ENCODE peak calls at places on chromosomes 2 and 18, in ten cellular contexts. P is AG09309, X is osteocyte, R is endothelial cell, I is Peyer's patch, W is breast epithelium, Y is WERI-Rb-1, E is uterus, T is tibial nerve, F is kidney epithelial cell. M is an unnamed sample.

GRCh38 chr2:189297446-189297845 is 117.9 kb upstream of the COL5A2 start:
- DNase-seq in P (peak), X (no peak), R (no peak), I (no peak), W (no peak), Y (no peak), E (no peak), T (no peak), F (peak), M (no peak)

GRCh38 chr2:152240559-152241231 is 65.1 kb upstream of the STAM2 start:
- DNase-seq in P (no peak), X (no peak), R (no peak), I (no peak), W (no peak), Y (no peak), E (no peak), T (no peak), F (no peak), M (peak)

GRCh38 chr2:229511524-229511923 is 202.8 kb downstream of the DNER start:
- DNase-seq in P (no peak), X (no peak), R (no peak), I (no peak), W (no peak), Y (no peak), E (no peak), T (no peak), F (no peak), M (no peak)

GRCh38 chr2:241895732-241896641 is 26.5 kb downstream of the RTP5 start:
- DNase-seq in P (no peak), X (no peak), R (peak), I (no peak), W (peak), Y (peak), E (peak), T (peak), F (no peak), M (no peak)

GRCh38 chr2:96391153-96391827 is 55.7 kb downstream of the NCAPH start:
- DNase-seq in P (no peak), X (no peak), R (no peak), I (no peak), W (no peak), Y (no peak), E (no peak), T (no peak), F (no peak), M (no peak)

GRCh38 chr2:46800218-46800617 is 115.4 kb downstream of the MCFD2 start:
- DNase-seq in P (no peak), X (no peak), R (no peak), I (no peak), W (no peak), Y (no peak), E (no peak), T (no peak), F (no peak), M (no peak)

GRCh38 chr2:121073320-121074210 is 211.4 kb downstream of the TFCP2L1 start:
- DNase-seq in P (no peak), X (no peak), R (no peak), I (no peak), W (no peak), Y (no peak), E (no peak), T (no peak), F (no peak), M (no peak)

GRCh38 chr2:100042559-100042958 is 99.8 kb downstream of the AFF3 start:
- DNase-seq in P (no peak), X (no peak), R (no peak), I (no peak), W (no peak), Y (no peak), E (no peak), T (no peak), F (no peak), M (no peak)

GRCh38 chr2:219386532-219387280 is 1.0 kb downstream of the DNPEP start:
- DNase-seq in P (no peak), X (no peak), R (no peak), I (no peak), W (no peak), Y (no peak), E (no peak), T (no peak), F (no peak), M (no peak)

GRCh38 chr2:224922142-224922727 is 120.0 kb downstream of the DOCK10 start:
- DNase-seq in P (no peak), X (no peak), R (no peak), I (peak), W (no peak), Y (no peak), E (no peak), T (no peak), F (no peak), M (no peak)

DNA sequence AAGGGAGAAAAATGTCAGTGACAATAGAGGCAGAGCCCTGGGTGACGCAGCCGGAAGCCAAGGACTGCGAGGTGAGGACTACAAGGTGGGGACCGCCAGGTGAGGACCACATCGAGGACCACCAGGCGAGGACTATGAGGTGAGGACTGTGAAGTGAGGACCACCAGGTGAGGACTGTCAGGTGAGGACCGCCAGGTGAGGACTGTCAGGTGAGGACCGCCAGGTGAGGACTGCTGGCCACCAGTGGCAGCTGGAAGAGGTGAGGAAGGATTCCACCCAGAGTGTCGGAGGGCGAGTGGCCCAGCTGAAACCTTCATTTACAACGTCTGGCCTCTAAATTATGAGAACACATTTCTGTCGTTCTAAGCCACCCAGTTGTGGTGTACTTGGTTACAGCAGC is 41.6 kb downstream of the CYB5A start:
- DNase-seq in P (no peak), X (no peak), R (no peak), I (no peak), W (no peak), Y (no peak), E (no peak), T (no peak), F (no peak), M (no peak)
- TF ChIP-seq CTCF in P (no peak), X (no peak), R (no peak), I (no peak), W (no peak), Y (no peak), E (no peak), T (no peak), F (no peak), M (no peak)

DNA sequence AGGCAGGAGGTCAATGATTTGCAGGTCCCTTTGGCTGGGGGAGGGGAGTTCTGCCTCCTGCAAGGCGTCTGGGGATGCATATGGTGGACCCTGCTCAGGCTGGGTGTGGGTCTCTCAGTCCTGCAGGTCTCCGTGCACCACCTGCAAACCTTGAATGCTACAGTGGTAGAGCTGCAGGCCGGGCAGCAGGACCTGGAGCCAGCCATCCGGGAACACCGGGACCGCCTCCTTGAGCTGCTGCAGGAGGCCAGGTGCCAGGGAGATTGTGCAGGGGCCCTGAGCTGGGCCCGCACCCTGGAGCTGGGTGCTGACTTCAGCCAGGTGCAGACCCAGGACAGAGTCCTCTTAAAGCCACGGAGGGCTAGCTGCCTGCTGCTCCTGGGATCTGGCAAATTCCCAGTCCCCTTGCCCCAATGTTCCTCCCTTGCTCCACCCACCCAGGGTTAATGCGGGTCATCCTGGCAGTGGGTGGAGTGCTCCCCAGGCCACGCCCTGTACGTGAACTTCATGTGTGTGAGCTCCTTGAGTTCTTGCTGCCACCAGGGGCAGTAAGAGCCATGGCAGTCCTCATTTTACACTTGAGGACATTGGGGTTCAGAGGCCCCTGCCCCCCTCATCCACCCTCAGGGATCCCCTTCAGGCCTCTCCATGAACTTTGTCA is 3.1 kb downstream of the PROM2 start:
- DNase-seq in P (no peak), X (no peak), R (no peak), I (no peak), W (no peak), Y (peak), E (no peak), T (no peak), F (no peak), M (peak)
- TF ChIP-seq CTCF in P (no peak), X (no peak), R (no peak), I (peak), W (peak), Y (peak), E (no peak), T (no peak), F (peak), M (peak)

GRCh38 chr2:125855204-125855603 is 800.8 kb upstream of the GYPC start:
- DNase-seq in P (no peak), X (no peak), R (no peak), I (no peak), W (no peak), Y (no peak), E (no peak), T (no peak), F (no peak), M (no peak)

GRCh38 chr2:125858366-125858765 is 797.6 kb upstream of the GYPC start:
- DNase-seq in P (no peak), X (no peak), R (no peak), I (no peak), W (no peak), Y (no peak), E (no peak), T (no peak), F (no peak), M (no peak)

DNA sequence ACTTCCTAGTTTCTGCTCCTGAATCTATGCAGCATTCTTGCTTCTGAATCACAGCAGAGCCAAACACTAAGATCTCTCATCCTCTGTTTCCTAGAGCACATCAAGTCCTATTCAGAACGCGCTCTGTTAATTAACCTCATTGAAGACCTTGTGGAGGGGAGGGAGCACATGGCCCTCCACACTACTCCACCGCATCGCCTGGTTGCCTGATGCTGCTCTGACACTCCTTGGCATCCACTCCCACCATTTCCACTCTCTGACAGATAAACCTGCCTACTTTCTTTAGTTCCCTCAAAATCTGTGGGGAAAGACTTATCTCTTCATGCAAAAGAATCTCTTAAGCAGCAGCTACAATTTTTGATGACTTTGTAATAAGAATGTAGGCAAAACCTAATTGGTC is 802.3 kb upstream of the GYPC start:
- DNase-seq in P (no peak), X (no peak), R (no peak), I (no peak), W (no peak), Y (no peak), E (no peak), T (no peak), F (no peak), M (no peak)
- TF ChIP-seq CTCF in P (no peak), X (no peak), R (no peak), I (no peak), W (no peak), Y (no peak), E (no peak), T (no peak), F (no peak), M (no peak)

DNA sequence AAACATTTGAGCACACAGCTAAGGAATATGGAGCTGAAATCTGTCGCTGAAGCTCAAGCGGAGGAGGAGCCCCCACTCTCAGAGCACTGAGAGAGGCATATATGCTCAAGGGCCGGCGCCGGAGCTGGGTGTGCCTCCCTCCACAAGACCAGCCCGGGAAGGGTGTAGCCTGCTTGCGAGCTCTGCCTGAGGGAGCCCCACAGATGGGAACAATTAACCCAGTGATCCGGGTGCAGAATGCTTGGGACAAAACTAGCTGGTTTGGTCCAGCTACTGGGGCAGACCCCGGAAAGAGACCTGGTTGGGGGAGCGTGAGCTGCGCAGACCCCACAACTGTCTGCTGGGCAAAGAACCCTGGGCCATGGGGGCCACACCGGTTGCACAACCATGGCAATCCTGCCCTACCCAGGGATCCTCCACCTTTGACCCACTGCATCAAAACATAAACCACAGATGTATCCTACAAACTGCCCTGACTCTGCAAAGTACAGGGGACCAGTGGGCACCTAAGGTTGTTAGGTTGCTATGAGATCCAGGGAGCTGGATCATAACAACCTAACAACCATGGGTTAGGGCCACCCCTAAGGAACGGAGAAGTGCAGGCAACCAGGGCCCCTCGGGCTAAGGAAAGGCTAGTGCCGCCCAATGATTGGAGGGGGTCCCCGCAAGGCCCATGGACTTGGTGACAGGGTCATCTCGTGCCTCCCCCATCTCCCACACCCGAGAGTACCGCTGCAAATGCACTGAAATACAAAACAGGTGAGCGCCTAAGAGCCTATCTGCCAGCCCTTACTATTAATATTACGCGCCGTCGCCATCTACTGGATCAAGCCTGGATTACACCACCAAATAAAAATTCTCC is 53.4 kb upstream of the SCN1A start:
- DNase-seq in P (peak), X (no peak), R (peak), I (peak), W (peak), Y (peak), E (no peak), T (peak), F (no peak), M (peak)
- TF ChIP-seq CTCF in P (peak), X (peak), R (peak), I (peak), W (peak), Y (peak), E (no peak), T (peak), F (peak), M (peak)

GRCh38 chr18:69941183-69941582 is 6.5 kb downstream of the CD226 start:
- DNase-seq in P (no peak), X (no peak), R (no peak), I (no peak), W (no peak), Y (no peak), E (no peak), T (no peak), F (no peak), M (no peak)

GRCh38 chr18:69946608-69947155 is 991 bp downstream of the CD226 start:
- DNase-seq in P (no peak), X (no peak), R (no peak), I (no peak), W (no peak), Y (no peak), E (no peak), T (no peak), F (no peak), M (no peak)

GRCh38 chr18:69945220-69946114 is 2.2 kb downstream of the CD226 start:
- DNase-seq in P (no peak), X (no peak), R (no peak), I (no peak), W (no peak), Y (no peak), E (no peak), T (no peak), F (no peak), M (no peak)

GRCh38 chr18:69944434-69944833 is 3.2 kb downstream of the CD226 start:
- DNase-seq in P (no peak), X (no peak), R (no peak), I (no peak), W (no peak), Y (no peak), E (no peak), T (no peak), F (no peak), M (no peak)

GRCh38 chr18:69943021-69943420 is 4.7 kb downstream of the CD226 start:
- DNase-seq in P (no peak), X (no peak), R (no peak), I (no peak), W (no peak), Y (no peak), E (no peak), T (no peak), F (no peak), M (no peak)
- TF ChIP-seq CTCF in P (peak), X (no peak), R (no peak), I (no peak), W (no peak), Y (no peak), E (no peak), T (no peak), F (no peak), M (no peak)

GRCh38 chr2:2875296-2875695 is 502.3 kb downstream of the EIPR1 start:
- DNase-seq in P (no peak), X (no peak), R (no peak), I (no peak), W (peak), Y (no peak), E (no peak), T (no peak), F (no peak), M (no peak)

GRCh38 chr2:2875831-2876230 is 501.8 kb downstream of the EIPR1 start:
- DNase-seq in P (no peak), X (no peak), R (no peak), I (no peak), W (no peak), Y (no peak), E (no peak), T (no peak), F (no peak), M (no peak)

GRCh38 chr2:2876350-2877042 is 501.1 kb downstream of the EIPR1 start:
- DNase-seq in P (no peak), X (no peak), R (no peak), I (no peak), W (no peak), Y (no peak), E (no peak), T (no peak), F (no peak), M (no peak)

GRCh38 chr2:2879071-2879470 is 498.5 kb downstream of the EIPR1 start:
- DNase-seq in P (no peak), X (no peak), R (no peak), I (no peak), W (no peak), Y (no peak), E (no peak), T (no peak), F (no peak), M (no peak)

DNA sequence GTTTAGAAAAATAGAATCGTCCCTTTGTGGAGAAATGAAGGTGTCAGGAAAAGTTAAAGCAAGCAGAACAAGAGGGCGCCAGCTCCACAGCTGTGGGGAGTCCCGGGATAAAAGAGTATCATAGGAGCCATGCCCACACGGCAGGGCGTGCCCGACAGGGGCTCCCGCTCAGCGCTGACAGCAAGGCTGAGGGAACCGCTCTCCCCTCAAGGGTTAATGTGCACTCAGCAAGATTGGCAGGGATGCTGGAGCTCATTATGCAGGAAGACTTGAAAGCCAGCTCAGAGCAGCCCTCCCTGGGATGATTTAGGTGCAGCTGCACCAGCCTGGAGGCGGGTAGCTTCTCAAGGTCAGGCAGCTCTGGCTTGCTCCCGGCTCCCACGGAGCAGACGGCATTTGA is 500.2 kb downstream of the EIPR1 start:
- DNase-seq in P (no peak), X (no peak), R (no peak), I (no peak), W (no peak), Y (no peak), E (no peak), T (no peak), F (no peak), M (no peak)
- TF ChIP-seq CTCF in P (no peak), X (no peak), R (no peak), I (no peak), W (no peak), Y (no peak), E (no peak), T (no peak), F (no peak), M (no peak)

GRCh38 chr2:20621366-20622295 is 29.3 kb downstream of the HS1BP3 start:
- DNase-seq in P (no peak), X (no peak), R (no peak), I (no peak), W (peak), Y (peak), E (peak), T (no peak), F (no peak), M (no peak)

GRCh38 chr2:20623241-20623640 is 27.7 kb downstream of the HS1BP3 start:
- DNase-seq in P (no peak), X (no peak), R (no peak), I (no peak), W (peak), Y (peak), E (no peak), T (no peak), F (no peak), M (no peak)

GRCh38 chr2:20622296-20622686 is 28.6 kb downstream of the HS1BP3 start:
- DNase-seq in P (no peak), X (no peak), R (no peak), I (no peak), W (peak), Y (peak), E (peak), T (no peak), F (no peak), M (no peak)

GRCh38 chr2:20623741-20624155 is 27.1 kb downstream of the HS1BP3 start:
- DNase-seq in P (no peak), X (no peak), R (no peak), I (no peak), W (peak), Y (peak), E (peak), T (no peak), F (no peak), M (no peak)

DNA sequence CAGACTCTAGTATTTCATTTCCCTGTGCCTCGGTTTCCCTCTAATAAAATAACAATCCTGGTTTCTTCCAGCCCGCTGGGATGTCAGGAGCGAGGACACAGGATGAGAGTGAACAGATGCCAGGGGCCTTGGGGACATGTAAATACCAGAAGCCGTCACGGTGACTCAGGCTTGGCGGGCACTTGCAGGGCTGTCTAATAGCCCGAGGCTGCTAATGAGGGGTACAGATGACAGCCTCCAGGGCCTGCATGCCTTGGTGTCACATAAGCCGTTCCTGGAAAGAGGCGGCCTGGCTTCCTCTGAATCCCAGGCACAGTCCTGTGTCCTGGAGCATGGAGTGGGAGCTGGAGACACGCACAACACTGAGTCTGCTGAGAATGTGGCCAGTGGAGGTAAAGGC is 28.2 kb downstream of the HS1BP3 start:
- DNase-seq in P (no peak), X (no peak), R (no peak), I (no peak), W (peak), Y (peak), E (peak), T (no peak), F (no peak), M (peak)
- TF ChIP-seq CTCF in P (no peak), X (no peak), R (no peak), I (no peak), W (no peak), Y (no peak), E (no peak), T (no peak), F (no peak), M (no peak)

M was measured in PC-9.